ENCODE peak calls at places on chromosomes 3 and 15, in seven cellular contexts. One of them, this sample, is unnamed.
A peak's percentile ranks its signal among the peaks of the same experiment; 100 is the strongest.

GRCh38 chr3:5122741-5123706 is 932 bp downstream of the ARL8B start:
- DNase-seq in T-cell: no peak
- DNase-seq in sigmoid colon: peak; percentile 68
- DNase-seq in endothelial cell: no peak
- DNase-seq in NCI-H526: peak; percentile 13
- DNase-seq in heart left ventricle: peak; percentile 28
- DNase-seq in RWPE1: peak; percentile 60
- DNase-seq in this sample: peak; percentile 31

GRCh38 chr3:134903840-134904239 is 108.8 kb downstream of the EPHB1 start:
- DNase-seq in heart left ventricle: no peak
- DNase-seq in RWPE1: no peak
- DNase-seq in sigmoid colon: no peak
- DNase-seq in T-cell: no peak
- DNase-seq in NCI-H526: no peak
- DNase-seq in endothelial cell: no peak
- DNase-seq in this sample: no peak

GRCh38 chr3:61442696-61443095 is 118.7 kb upstream of the PTPRG start:
- DNase-seq in RWPE1: no peak
- DNase-seq in T-cell: no peak
- DNase-seq in NCI-H526: no peak
- DNase-seq in sigmoid colon: no peak
- DNase-seq in endothelial cell: no peak
- DNase-seq in heart left ventricle: no peak
- DNase-seq in this sample: no peak

GRCh38 chr15:98363416-98363815 is 284.9 kb upstream of the IGF1R start:
- DNase-seq in RWPE1: no peak
- DNase-seq in T-cell: no peak
- DNase-seq in sigmoid colon: no peak
- DNase-seq in endothelial cell: no peak
- DNase-seq in heart left ventricle: no peak
- DNase-seq in NCI-H526: no peak
- DNase-seq in this sample: no peak

GRCh38 chr15:31481157-31481556 is 154.5 kb downstream of the KLF13 start:
- DNase-seq in sigmoid colon: peak; percentile 27
- DNase-seq in NCI-H526: no peak
- DNase-seq in T-cell: no peak
- DNase-seq in endothelial cell: no peak
- DNase-seq in RWPE1: no peak
- DNase-seq in heart left ventricle: no peak
- DNase-seq in this sample: no peak

GRCh38 chr3:122513386-122514122 is 1.2 kb downstream of the KPNA1 start:
- DNase-seq in sigmoid colon: no peak
- DNase-seq in NCI-H526: no peak
- DNase-seq in endothelial cell: no peak
- DNase-seq in T-cell: no peak
- DNase-seq in RWPE1: no peak
- DNase-seq in heart left ventricle: no peak
- DNase-seq in this sample: peak; percentile 6

GRCh38 chr3:55160241-55160877 is 232.5 kb upstream of the LRTM1 start:
- DNase-seq in endothelial cell: no peak
- DNase-seq in RWPE1: no peak
- DNase-seq in heart left ventricle: peak; percentile 63
- DNase-seq in sigmoid colon: no peak
- DNase-seq in NCI-H526: no peak
- DNase-seq in T-cell: no peak
- DNase-seq in this sample: peak; percentile 96

GRCh38 chr15:29692527-29692926 is 129.7 kb downstream of the TJP1 start:
- DNase-seq in sigmoid colon: no peak
- DNase-seq in heart left ventricle: no peak
- DNase-seq in endothelial cell: no peak
- DNase-seq in NCI-H526: no peak
- DNase-seq in T-cell: no peak
- DNase-seq in RWPE1: no peak
- DNase-seq in this sample: peak; percentile 22

GRCh38 chr3:127788436-127788835 is 33.9 kb downstream of the MGLL start:
- DNase-seq in heart left ventricle: no peak
- DNase-seq in endothelial cell: no peak
- DNase-seq in NCI-H526: no peak
- DNase-seq in RWPE1: no peak
- DNase-seq in sigmoid colon: peak; percentile 61
- DNase-seq in T-cell: no peak
- DNase-seq in this sample: no peak

GRCh38 chr15:89907289-89907688 is 5.5 kb downstream of the ARPIN start:
- DNase-seq in T-cell: no peak
- DNase-seq in RWPE1: no peak
- DNase-seq in NCI-H526: no peak
- DNase-seq in endothelial cell: no peak
- DNase-seq in heart left ventricle: no peak
- DNase-seq in sigmoid colon: no peak
- DNase-seq in this sample: no peak

GRCh38 chr3:188979669-188980311 is 192.0 kb upstream of the TPRG1 start:
- DNase-seq in endothelial cell: no peak
- DNase-seq in RWPE1: no peak
- DNase-seq in sigmoid colon: no peak
- DNase-seq in NCI-H526: no peak
- DNase-seq in heart left ventricle: no peak
- DNase-seq in T-cell: no peak
- DNase-seq in this sample: no peak

GRCh38 chr3:17979248-17979647 is 236.8 kb upstream of the TBC1D5 start:
- DNase-seq in NCI-H526: no peak
- DNase-seq in T-cell: no peak
- DNase-seq in endothelial cell: peak; percentile 10
- DNase-seq in sigmoid colon: peak; percentile 73
- DNase-seq in RWPE1: no peak
- DNase-seq in heart left ventricle: no peak
- DNase-seq in this sample: peak; percentile 14